ENCODE peak calls at places on chromosome 7, in nine cellular contexts. H is GM12878, D is fibroblast of mammary gland, Y is pancreas, J is psoas muscle, O is astrocyte of the spinal cord, E is astrocyte, W is tibial artery, C is brain microvascular endothelial cell. L is an unnamed sample.

GRCh38 chr7:2066251-2066919 is 166.4 kb downstream of the MAD1L1 start:
- DNase-seq in D (no peak), C (no peak), W (no peak), Y (peak), H (no peak), O (no peak), E (no peak), J (no peak), L (no peak)

GRCh38 chr7:89029864-89030263 is 234.3 kb upstream of the TEX47 start:
- DNase-seq in D (peak), O (peak), C (peak), Y (no peak), H (no peak), J (no peak), W (no peak), E (peak), L (no peak)

GRCh38 chr7:53835301-53835700 is 706.9 kb upstream of the VSTM2A start:
- DNase-seq in E (no peak), O (no peak), C (no peak), D (no peak), H (no peak), Y (no peak), W (no peak), J (no peak), L (no peak)

GRCh38 chr7:29255839-29256782 is 61.5 kb downstream of the CHN2 start:
- DNase-seq in O (no peak), J (no peak), Y (no peak), H (no peak), W (no peak), D (no peak), E (peak), C (no peak), L (no peak)

GRCh38 chr7:92835140-92835850 is 1.1 kb downstream of the CDK6 start:
- DNase-seq in O (peak), C (peak), E (peak), W (peak), Y (peak), J (peak), H (no peak), D (peak), L (peak)

GRCh38 chr7:148173296-148173695 is 417.3 kb upstream of the C7orf33 start:
- DNase-seq in H (no peak), Y (no peak), J (no peak), D (no peak), C (no peak), O (no peak), E (no peak), W (no peak), L (no peak)

GRCh38 chr7:100568936-100569844 is 4.5 kb downstream of the SAP25 start:
- DNase-seq in C (no peak), O (peak), W (no peak), E (no peak), H (no peak), Y (peak), D (peak), J (peak), L (peak)

GRCh38 chr7:128701062-128701785 is 29.1 kb downstream of the GARIN1A start:
- DNase-seq in O (no peak), W (no peak), J (no peak), Y (no peak), C (no peak), E (no peak), D (no peak), H (no peak), L (no peak)

GRCh38 chr7:3201937-3202715 is 98.9 kb upstream of the SDK1 start:
- DNase-seq in H (no peak), W (no peak), J (no peak), C (no peak), D (no peak), E (no peak), O (no peak), Y (no peak), L (no peak)

GRCh38 chr7:51847461-51848134 is 531.0 kb upstream of the COBL start:
- DNase-seq in O (no peak), D (no peak), C (no peak), W (no peak), J (no peak), H (no peak), E (no peak), Y (no peak), L (no peak)

GRCh38 chr7:157479326-157479725 is 142.5 kb downstream of the DNAJB6 start:
- DNase-seq in Y (no peak), O (no peak), C (no peak), D (no peak), J (no peak), E (no peak), W (no peak), H (no peak), L (no peak)

GRCh38 chr7:46383605-46384004 is 462.5 kb upstream of the IGFBP3 start:
- DNase-seq in Y (no peak), W (no peak), C (peak), O (peak), J (no peak), E (peak), D (peak), H (no peak), L (no peak)

GRCh38 chr7:140698477-140698876 is 2.0 kb downstream of the NDUFB2 start:
- DNase-seq in E (no peak), J (no peak), D (no peak), H (no peak), C (no peak), O (no peak), Y (peak), W (no peak), L (no peak)

GRCh38 chr7:90624128-90624980 is 28.2 kb downstream of the CDK14 start:
- DNase-seq in H (no peak), E (no peak), O (peak), C (no peak), J (no peak), Y (no peak), W (no peak), D (peak), L (no peak)

DNA sequence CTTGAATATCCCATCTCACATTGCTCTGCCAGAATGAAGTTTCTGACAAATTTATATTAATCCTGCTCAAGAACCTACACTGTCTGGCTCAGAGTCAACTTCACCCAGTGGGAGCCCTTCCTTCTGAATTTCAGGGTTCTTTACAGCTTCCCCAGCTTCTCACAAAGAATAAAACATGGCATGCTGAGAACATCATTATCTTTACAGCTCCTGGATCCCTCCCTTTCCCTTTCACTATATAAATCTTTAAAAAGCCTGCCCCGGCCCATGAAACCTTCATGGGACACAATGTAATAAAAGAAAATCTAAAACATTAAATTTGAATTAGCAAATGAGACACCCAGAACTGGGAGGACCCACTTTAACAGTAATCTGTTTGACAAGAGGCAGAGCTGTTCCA is 222.9 kb downstream of the THSD7A start:
- DNase-seq in J (no peak), H (no peak), Y (no peak), O (no peak), E (no peak), W (no peak), C (no peak), D (no peak), L (no peak)
- H3K4me3 ChIP-seq in J (no peak), H (no peak), Y (no peak), O (no peak), E (no peak), W (no peak), C (no peak), D (no peak), L (no peak)

DNA sequence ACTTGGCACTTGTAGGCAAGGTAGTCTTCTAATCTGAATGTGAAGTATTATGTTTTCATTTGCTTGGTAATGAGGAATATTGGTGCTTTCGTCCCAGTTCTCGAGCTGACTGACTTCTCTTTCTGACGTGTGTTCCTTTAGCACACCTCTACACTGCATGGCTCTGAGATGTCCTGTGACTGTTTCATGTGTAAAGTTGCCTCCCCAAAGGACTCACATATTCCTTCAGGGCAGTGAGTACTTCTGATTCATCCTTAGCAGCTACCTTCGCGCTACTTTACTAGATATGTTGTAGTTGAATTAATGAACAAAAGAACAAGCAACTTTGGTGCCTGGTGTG is 113.7 kb downstream of the EGFR start:
- DNase-seq in W (no peak), C (no peak), D (no peak), E (no peak), O (no peak), J (no peak), H (no peak), Y (no peak), L (no peak)
- H3K4me3 ChIP-seq in W (no peak), C (no peak), D (no peak), E (no peak), O (no peak), J (no peak), H (no peak), Y (no peak), L (no peak)

GRCh38 chr7:94394058-94394398 is 667 bp upstream of the COL1A2 start:
- DNase-seq in C (no peak), J (peak), Y (peak), O (no peak), H (no peak), W (peak), D (peak), E (peak), L (no peak)

GRCh38 chr7:94393251-94393758 is 1.4 kb upstream of the COL1A2 start:
- DNase-seq in D (peak), J (peak), Y (no peak), E (no peak), C (peak), W (peak), H (no peak), O (no peak), L (no peak)

GRCh38 chr7:94396044-94396443 is 1.3 kb downstream of the COL1A2 start:
- DNase-seq in C (peak), W (no peak), Y (no peak), E (peak), O (peak), J (no peak), D (peak), H (no peak), L (no peak)

GRCh38 chr7:94395141-94396041 is 696 bp downstream of the COL1A2 start:
- DNase-seq in J (no peak), Y (no peak), C (peak), O (peak), D (peak), H (peak), W (peak), E (peak), L (no peak)

GRCh38 chr7:94394399-94395140 is at the start of gene COL1A2:
- DNase-seq in J (peak), C (peak), Y (peak), O (peak), H (no peak), E (peak), D (peak), W (peak), L (peak)
- H3K4me3 ChIP-seq in J (peak), C (peak), Y (no peak), O (peak), H (peak), E (peak), D (peak), W (peak), L (peak)

GRCh38 chr7:124840435-124840834 is 74.8 kb upstream of the GPR37 start:
- DNase-seq in W (no peak), E (no peak), J (no peak), C (no peak), O (no peak), D (peak), H (no peak), Y (no peak), L (no peak)
- H3K4me3 ChIP-seq in W (no peak), E (no peak), J (no peak), C (no peak), O (no peak), D (no peak), H (no peak), Y (no peak), L (no peak)

GRCh38 chr7:7104314-7104698 is 78.0 kb upstream of the C1GALT1 start:
- DNase-seq in O (no peak), H (no peak), W (no peak), E (no peak), D (no peak), J (no peak), C (peak), Y (no peak), L (no peak)
- H3K4me3 ChIP-seq in O (no peak), H (no peak), W (no peak), E (no peak), D (no peak), J (no peak), C (no peak), Y (no peak), L (no peak)

DNA sequence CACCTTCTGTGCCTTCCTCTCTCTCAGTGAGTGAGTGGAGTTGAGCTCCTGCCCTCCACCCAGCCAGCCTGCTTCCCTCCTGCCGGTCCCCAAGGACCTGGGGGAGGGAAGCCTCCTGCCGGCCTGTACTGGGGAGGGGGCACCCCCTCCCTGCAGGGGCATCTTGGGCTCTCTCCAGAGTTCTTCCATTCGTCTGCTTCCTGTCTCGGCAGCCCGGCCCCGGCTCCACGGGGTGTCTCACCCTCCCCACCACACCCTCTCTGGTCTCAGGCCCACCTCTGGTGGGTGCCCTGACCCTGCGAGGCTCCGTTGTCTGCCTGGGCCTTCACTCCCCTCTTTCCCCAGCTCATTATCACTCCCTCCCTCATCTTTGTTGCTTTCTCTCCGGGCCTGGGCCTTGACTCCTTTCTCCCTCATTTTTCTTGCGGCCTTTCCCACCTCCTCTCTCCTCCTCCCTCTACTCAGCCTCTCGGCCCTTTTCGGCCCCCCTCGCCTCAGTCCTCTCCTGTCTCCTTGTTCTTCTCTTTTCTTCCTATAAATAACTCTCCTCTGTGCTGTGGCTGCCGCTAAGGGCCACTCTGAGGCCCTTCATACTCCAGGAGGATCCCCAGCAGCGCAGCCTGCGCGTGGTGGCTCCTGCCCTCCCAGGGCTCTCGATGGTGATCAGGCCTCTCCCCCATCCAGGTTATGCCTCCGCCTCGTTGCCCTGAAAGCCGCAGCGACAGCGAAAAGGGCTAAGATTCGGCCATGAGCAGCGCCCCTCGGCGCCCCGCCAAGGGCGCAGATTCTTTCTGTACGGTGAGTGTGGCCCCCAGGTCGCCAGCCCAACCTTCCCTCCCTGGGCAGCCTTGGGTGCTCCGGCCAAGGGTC is 2.1 kb downstream of the SLC4A2 start:
- DNase-seq in H (no peak), J (no peak), O (no peak), C (no peak), W (no peak), E (no peak), Y (peak), D (no peak), L (peak)
- H3K4me3 ChIP-seq in H (peak), J (peak), O (peak), C (peak), W (peak), E (peak), Y (no peak), D (peak), L (peak)

GRCh38 chr7:154950992-154951391 is 51.9 kb downstream of the PAXIP1 start:
- DNase-seq in H (no peak), D (no peak), W (no peak), E (no peak), J (no peak), Y (no peak), O (no peak), C (no peak), L (no peak)
- H3K4me3 ChIP-seq in H (no peak), D (no peak), W (no peak), E (no peak), J (no peak), Y (no peak), O (no peak), C (no peak), L (no peak)

GRCh38 chr7:6578114-6579084 is 1.1 kb downstream of the ZDHHC4 start:
- DNase-seq in C (no peak), Y (peak), E (no peak), O (no peak), W (no peak), D (no peak), H (no peak), J (no peak), L (no peak)

GRCh38 chr7:6577369-6578113 is at the start of gene ZDHHC4:
- DNase-seq in E (peak), Y (peak), C (peak), W (peak), J (peak), H (peak), D (peak), O (peak), L (peak)

GRCh38 chr7:6575246-6576023 is 1.8 kb upstream of the ZDHHC4 start:
- DNase-seq in E (no peak), W (no peak), H (no peak), O (no peak), C (no peak), Y (peak), J (no peak), D (no peak), L (no peak)

GRCh38 chr7:6579446-6579845 is 2.2 kb downstream of the ZDHHC4 start:
- DNase-seq in H (no peak), E (no peak), C (peak), Y (no peak), J (no peak), W (no peak), D (peak), O (no peak), L (no peak)

DNA sequence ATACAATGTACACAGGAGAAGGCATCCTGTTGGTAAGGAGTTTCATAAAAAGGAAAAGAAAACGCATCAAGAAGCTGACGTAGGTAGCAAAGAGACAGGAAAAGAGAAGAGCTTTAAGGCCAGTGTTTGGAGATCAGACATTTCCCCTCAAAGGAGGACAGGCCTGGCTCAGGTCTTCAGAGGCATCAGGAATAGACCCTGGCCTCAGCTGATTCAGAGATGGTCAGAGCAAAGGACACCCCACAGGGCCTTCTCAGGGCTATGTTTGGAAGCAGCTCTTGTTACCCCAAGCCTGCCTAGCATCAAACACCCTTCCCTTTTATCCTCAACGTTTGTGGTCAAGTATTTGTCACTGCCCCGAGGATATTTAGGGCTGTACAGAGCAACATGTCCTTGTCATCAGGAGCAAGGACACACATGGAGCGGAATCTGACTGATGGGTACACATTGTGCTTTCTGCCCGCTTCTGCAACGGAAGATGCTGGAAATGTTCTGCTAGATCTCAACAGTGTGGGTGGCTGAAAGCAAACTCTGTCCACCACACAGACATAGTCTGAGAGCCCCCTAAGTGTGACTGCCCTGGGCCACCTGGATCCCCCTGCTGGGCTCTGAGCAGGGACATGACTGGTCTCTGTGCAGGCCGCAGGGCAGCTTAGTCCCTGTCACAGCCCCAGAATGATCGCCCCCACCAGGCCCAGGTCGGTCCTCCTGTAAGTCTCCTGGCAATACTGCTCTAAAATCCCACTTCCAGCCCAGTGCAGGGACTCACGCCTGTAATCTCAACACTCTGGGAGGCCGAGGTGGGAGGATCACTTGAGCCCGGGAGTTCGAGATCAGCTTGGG is 1.0 kb upstream of the ZDHHC4 start:
- DNase-seq in Y (peak), C (no peak), D (no peak), O (no peak), H (no peak), E (no peak), J (no peak), W (no peak), L (no peak)
- H3K4me3 ChIP-seq in Y (no peak), C (peak), D (peak), O (peak), H (peak), E (no peak), J (peak), W (peak), L (peak)

DNA sequence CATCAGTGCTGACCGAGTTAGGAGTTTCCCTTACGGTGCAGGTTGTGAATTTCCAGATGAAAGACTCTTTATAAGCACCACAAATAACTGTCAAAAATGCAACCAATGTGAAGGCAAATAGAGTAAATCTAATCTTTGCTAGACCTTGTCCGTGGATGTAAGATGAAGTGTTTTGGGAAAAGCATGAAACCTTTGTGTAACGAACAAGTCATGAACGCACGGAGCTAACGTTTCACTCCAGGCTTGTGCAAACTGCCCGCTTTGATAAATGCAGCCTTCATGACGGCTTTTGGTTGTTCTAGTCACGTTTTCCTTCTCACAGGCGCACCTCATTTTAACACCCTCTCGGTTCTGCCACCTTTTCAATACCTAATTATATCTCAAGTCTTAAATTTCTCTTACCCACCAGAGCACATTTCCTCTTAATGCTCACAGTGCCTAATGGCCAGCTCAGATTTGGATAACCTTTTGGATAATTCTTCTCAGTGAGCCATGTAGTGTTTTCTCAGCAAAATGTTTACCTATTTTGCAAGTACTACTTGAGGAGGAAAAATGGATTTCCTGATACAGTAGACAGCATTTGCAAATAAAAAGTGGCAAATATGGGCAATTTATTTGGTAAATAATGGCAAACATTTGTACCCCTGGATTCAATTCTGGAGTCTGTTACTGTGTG is 63.2 kb downstream of the HECW1 start:
- DNase-seq in O (no peak), W (no peak), J (no peak), H (no peak), E (no peak), D (no peak), Y (no peak), C (no peak), L (no peak)
- H3K4me3 ChIP-seq in O (no peak), W (no peak), J (no peak), H (no peak), E (no peak), D (no peak), Y (no peak), C (no peak), L (no peak)

GRCh38 chr7:155457544-155458316 is at the start of gene EN2:
- DNase-seq in Y (peak), H (no peak), D (no peak), W (no peak), J (no peak), E (no peak), C (no peak), O (no peak), L (no peak)

GRCh38 chr7:155460926-155461613 is 3.1 kb downstream of the EN2 start:
- DNase-seq in E (no peak), O (no peak), Y (no peak), J (no peak), W (no peak), H (no peak), D (no peak), C (no peak), L (no peak)

GRCh38 chr7:155459867-155460461 is 2.0 kb downstream of the EN2 start:
- DNase-seq in D (no peak), E (no peak), C (no peak), W (no peak), O (no peak), J (no peak), Y (no peak), H (no peak), L (no peak)

GRCh38 chr7:155458317-155459132 is 596 bp downstream of the EN2 start:
- DNase-seq in E (no peak), H (no peak), D (no peak), C (no peak), Y (peak), W (no peak), O (no peak), J (no peak), L (no peak)

GRCh38 chr7:155459133-155459866 is 1.4 kb downstream of the EN2 start:
- DNase-seq in D (no peak), C (no peak), E (no peak), J (no peak), O (no peak), W (peak), Y (peak), H (no peak), L (no peak)
- H3K4me3 ChIP-seq in D (no peak), C (no peak), E (no peak), J (peak), O (no peak), W (peak), Y (no peak), H (no peak), L (no peak)

L was measured in upper lobe of right lung.